ENCODE peak calls at places on chromosomes 6 and 20, in five cellular contexts. One of them, this sample, is unnamed.

GRCh38 chr6:5025911-5026819 is 22.3 kb upstream of the RPP40 start:
- DNase-seq in spleen: peak; percentile 80
- DNase-seq in bronchial epithelial cell: peak; percentile 14
- DNase-seq in cardiac muscle cell: peak; percentile 68
- DNase-seq in colonic mucosa: peak; percentile 55
- DNase-seq in this sample: peak; percentile 91

GRCh38 chr6:52416629-52417151 is 3.5 kb upstream of the EFHC1 start:
- DNase-seq in spleen: no peak
- DNase-seq in bronchial epithelial cell: peak; percentile 80
- DNase-seq in cardiac muscle cell: peak; percentile 70
- DNase-seq in colonic mucosa: peak; percentile 69
- DNase-seq in this sample: no peak

GRCh38 chr6:37242042-37242428 is 15.5 kb upstream of the TBC1D22B start:
- DNase-seq in spleen: no peak
- DNase-seq in bronchial epithelial cell: no peak
- DNase-seq in cardiac muscle cell: no peak
- DNase-seq in colonic mucosa: no peak
- DNase-seq in this sample: no peak

GRCh38 chr20:61951695-61952533 is 113.8 kb downstream of the TAF4 start:
- DNase-seq in spleen: peak; percentile 46
- DNase-seq in bronchial epithelial cell: no peak
- DNase-seq in cardiac muscle cell: peak; percentile 12
- DNase-seq in colonic mucosa: no peak
- DNase-seq in this sample: no peak

GRCh38 chr6:56002336-56002735 is 126.9 kb upstream of the BMP5 start:
- DNase-seq in spleen: no peak
- DNase-seq in bronchial epithelial cell: no peak
- DNase-seq in cardiac muscle cell: no peak
- DNase-seq in colonic mucosa: no peak
- DNase-seq in this sample: no peak

GRCh38 chr20:49603209-49603627 is 35.3 kb upstream of the PTGIS start:
- DNase-seq in spleen: no peak
- DNase-seq in bronchial epithelial cell: no peak
- DNase-seq in cardiac muscle cell: peak; percentile 83
- DNase-seq in colonic mucosa: no peak
- DNase-seq in this sample: no peak

GRCh38 chr6:87789198-87789899 is 87.3 kb upstream of the AKIRIN2 start:
- DNase-seq in spleen: no peak
- DNase-seq in bronchial epithelial cell: peak; percentile 96
- DNase-seq in cardiac muscle cell: peak; percentile 77
- DNase-seq in colonic mucosa: no peak
- DNase-seq in this sample: no peak

GRCh38 chr6:93036835-93037234 is 382.5 kb downstream of the EPHA7 start:
- DNase-seq in spleen: no peak
- DNase-seq in bronchial epithelial cell: peak; percentile 29
- DNase-seq in cardiac muscle cell: peak; percentile 66
- DNase-seq in colonic mucosa: no peak
- DNase-seq in this sample: no peak

GRCh38 chr6:156700440-156701057 is 76.6 kb upstream of the ARID1B start:
- DNase-seq in spleen: no peak
- DNase-seq in bronchial epithelial cell: no peak
- DNase-seq in cardiac muscle cell: no peak
- DNase-seq in colonic mucosa: no peak
- DNase-seq in this sample: no peak

GRCh38 chr6:35648203-35648602 is 40.5 kb downstream of the FKBP5 start:
- DNase-seq in spleen: no peak
- DNase-seq in bronchial epithelial cell: no peak
- DNase-seq in cardiac muscle cell: no peak
- DNase-seq in colonic mucosa: no peak
- DNase-seq in this sample: no peak

GRCh38 chr6:155412335-155412734 is 43.3 kb downstream of the NOX3 start:
- DNase-seq in spleen: no peak
- DNase-seq in bronchial epithelial cell: no peak
- DNase-seq in cardiac muscle cell: peak; percentile 24
- DNase-seq in colonic mucosa: no peak
- DNase-seq in this sample: no peak

GRCh38 chr6:62623851-62624532 is 338.0 kb upstream of the KHDRBS2 start:
- DNase-seq in spleen: no peak
- DNase-seq in bronchial epithelial cell: peak; percentile 17
- DNase-seq in cardiac muscle cell: no peak
- DNase-seq in colonic mucosa: no peak
- DNase-seq in this sample: no peak

GRCh38 chr6:24910850-24911712 is 24.7 kb downstream of the RIPOR2 start:
- DNase-seq in spleen: peak; percentile 91
- DNase-seq in bronchial epithelial cell: peak; percentile 3
- DNase-seq in cardiac muscle cell: peak; percentile 62
- DNase-seq in colonic mucosa: no peak
- DNase-seq in this sample: peak; percentile 90

GRCh38 chr20:46348231-46348803 is 40.0 kb upstream of the CDH22 start:
- DNase-seq in spleen: no peak
- DNase-seq in bronchial epithelial cell: no peak
- DNase-seq in cardiac muscle cell: peak; percentile 67
- DNase-seq in colonic mucosa: no peak
- DNase-seq in this sample: no peak

GRCh38 chr20:13336308-13337089 is 115.4 kb downstream of the ISM1 start:
- DNase-seq in spleen: no peak
- DNase-seq in bronchial epithelial cell: peak; percentile 88
- DNase-seq in cardiac muscle cell: no peak
- DNase-seq in colonic mucosa: no peak
- DNase-seq in this sample: no peak

GRCh38 chr6:53411451-53411850 is 62.7 kb upstream of the ELOVL5 start:
- DNase-seq in spleen: no peak
- DNase-seq in bronchial epithelial cell: peak; percentile 35
- DNase-seq in cardiac muscle cell: peak; percentile 66
- DNase-seq in colonic mucosa: no peak
- DNase-seq in this sample: no peak

GRCh38 chr6:147201885-147202515 is 2.2 kb upstream of the STXBP5 start:
- DNase-seq in spleen: no peak
- DNase-seq in bronchial epithelial cell: peak; percentile 47
- DNase-seq in cardiac muscle cell: peak; percentile 53
- DNase-seq in colonic mucosa: peak; percentile 45
- DNase-seq in this sample: no peak

GRCh38 chr6:73798592-73798991 is 102.6 kb downstream of the CD109 start:
- DNase-seq in spleen: no peak
- DNase-seq in bronchial epithelial cell: peak; percentile 90
- DNase-seq in cardiac muscle cell: peak; percentile 87
- DNase-seq in colonic mucosa: peak; percentile 19
- DNase-seq in this sample: no peak

GRCh38 chr6:32198345-32198696 is 5.9 kb upstream of the GPSM3 start:
- DNase-seq in spleen: no peak
- DNase-seq in bronchial epithelial cell: no peak
- DNase-seq in cardiac muscle cell: no peak
- DNase-seq in colonic mucosa: no peak
- DNase-seq in this sample: no peak

GRCh38 chr6:87483929-87484328 is 11.2 kb downstream of the SLC35A1 start:
- DNase-seq in spleen: no peak
- DNase-seq in bronchial epithelial cell: peak; percentile 35
- DNase-seq in cardiac muscle cell: peak; percentile 51
- DNase-seq in colonic mucosa: no peak
- DNase-seq in this sample: no peak

GRCh38 chr6:41155132-41155805 is 1.1 kb upstream of the TREML1 start:
- DNase-seq in spleen: no peak
- DNase-seq in bronchial epithelial cell: no peak
- DNase-seq in cardiac muscle cell: no peak
- DNase-seq in colonic mucosa: no peak
- DNase-seq in this sample: peak; percentile 66

GRCh38 chr6:83252717-83253116 is 59.6 kb downstream of the RWDD2A start:
- DNase-seq in spleen: no peak
- DNase-seq in bronchial epithelial cell: peak; percentile 43
- DNase-seq in cardiac muscle cell: peak; percentile 55
- DNase-seq in colonic mucosa: no peak
- DNase-seq in this sample: no peak

GRCh38 chr6:141173529-141173928 is 959.2 kb upstream of the GJE1 start:
- DNase-seq in spleen: no peak
- DNase-seq in bronchial epithelial cell: no peak
- DNase-seq in cardiac muscle cell: no peak
- DNase-seq in colonic mucosa: no peak
- DNase-seq in this sample: no peak

GRCh38 chr6:105603779-105604592 is 201.1 kb upstream of the PREP start:
- DNase-seq in spleen: no peak
- DNase-seq in bronchial epithelial cell: no peak
- DNase-seq in cardiac muscle cell: no peak
- DNase-seq in colonic mucosa: peak; percentile 35
- DNase-seq in this sample: no peak

GRCh38 chr6:27811383-27811782 is 100.8 kb downstream of the OR2B2 start:
- DNase-seq in spleen: no peak
- DNase-seq in bronchial epithelial cell: no peak
- DNase-seq in cardiac muscle cell: no peak
- DNase-seq in colonic mucosa: no peak
- DNase-seq in this sample: no peak
- H3K4me3 ChIP-seq in spleen: peak overlapping the region; percentile 82
- H3K4me3 ChIP-seq in bronchial epithelial cell: peak overlapping the region; percentile 45
- H3K4me3 ChIP-seq in cardiac muscle cell: peak overlapping the region; percentile 82
- H3K4me3 ChIP-seq in colonic mucosa: no peak overlapping the region
- H3K4me3 ChIP-seq in this sample: no peak overlapping the region

GRCh38 chr6:54697423-54697822 is 149.1 kb upstream of the FAM83B start:
- DNase-seq in spleen: no peak
- DNase-seq in bronchial epithelial cell: peak; percentile 53
- DNase-seq in cardiac muscle cell: peak; percentile 23
- DNase-seq in colonic mucosa: no peak
- DNase-seq in this sample: no peak
- TF ChIP-seq CTCF in spleen: no peak
- TF ChIP-seq CTCF in bronchial epithelial cell: peak; percentile 34
- TF ChIP-seq CTCF in cardiac muscle cell: peak; percentile 16
- TF ChIP-seq CTCF in colonic mucosa: no peak
- TF ChIP-seq CTCF in this sample: no peak

GRCh38 chr6:70415247-70415646 is 1.9 kb downstream of the FAM135A start:
- DNase-seq in spleen: no peak
- DNase-seq in bronchial epithelial cell: peak; percentile 1
- DNase-seq in cardiac muscle cell: no peak
- DNase-seq in colonic mucosa: no peak
- DNase-seq in this sample: no peak
- H3K4me3 ChIP-seq in spleen: no peak overlapping the region
- H3K4me3 ChIP-seq in bronchial epithelial cell: peak overlapping the region; percentile 93
- H3K4me3 ChIP-seq in cardiac muscle cell: no peak overlapping the region
- H3K4me3 ChIP-seq in colonic mucosa: peak overlapping the region; percentile 87
- H3K4me3 ChIP-seq in this sample: no peak overlapping the region

DNA sequence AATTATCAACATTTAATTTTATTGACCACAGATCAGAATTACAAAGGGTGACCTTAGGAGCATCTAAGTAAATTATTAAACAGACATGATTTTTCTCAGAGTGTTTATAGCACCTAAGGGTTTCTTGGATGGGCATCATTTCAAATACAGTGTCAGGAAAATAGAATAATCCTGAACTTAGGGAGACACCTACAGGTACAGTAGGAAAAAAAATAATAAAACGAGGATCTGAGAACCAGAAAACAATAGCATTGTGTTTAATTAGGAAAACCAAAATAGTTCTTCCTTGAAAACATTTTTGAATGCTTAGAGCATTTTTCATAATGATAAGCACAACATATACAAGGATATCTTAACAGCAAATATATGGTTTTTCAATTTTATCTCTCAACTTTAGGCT is 39.2 kb downstream of the MMUT start:
- DNase-seq in spleen: no peak
- DNase-seq in bronchial epithelial cell: peak; percentile 37
- DNase-seq in cardiac muscle cell: peak; percentile 53
- DNase-seq in colonic mucosa: no peak
- DNase-seq in this sample: no peak
- TF ChIP-seq CTCF in spleen: no peak
- TF ChIP-seq CTCF in bronchial epithelial cell: peak; percentile 12
- TF ChIP-seq CTCF in cardiac muscle cell: peak; percentile 19
- TF ChIP-seq CTCF in colonic mucosa: no peak
- TF ChIP-seq CTCF in this sample: no peak

GRCh38 chr6:109092074-109092473 is 2.6 kb downstream of the SESN1 start:
- DNase-seq in spleen: no peak
- DNase-seq in bronchial epithelial cell: no peak
- DNase-seq in cardiac muscle cell: no peak
- DNase-seq in colonic mucosa: no peak
- DNase-seq in this sample: no peak
- H3K4me3 ChIP-seq in spleen: peak overlapping the region; percentile 84
- H3K4me3 ChIP-seq in bronchial epithelial cell: no peak overlapping the region
- H3K4me3 ChIP-seq in cardiac muscle cell: peak overlapping the region; percentile 67
- H3K4me3 ChIP-seq in colonic mucosa: peak overlapping the region; percentile 65
- H3K4me3 ChIP-seq in this sample: peak overlapping the region; percentile 86

DNA sequence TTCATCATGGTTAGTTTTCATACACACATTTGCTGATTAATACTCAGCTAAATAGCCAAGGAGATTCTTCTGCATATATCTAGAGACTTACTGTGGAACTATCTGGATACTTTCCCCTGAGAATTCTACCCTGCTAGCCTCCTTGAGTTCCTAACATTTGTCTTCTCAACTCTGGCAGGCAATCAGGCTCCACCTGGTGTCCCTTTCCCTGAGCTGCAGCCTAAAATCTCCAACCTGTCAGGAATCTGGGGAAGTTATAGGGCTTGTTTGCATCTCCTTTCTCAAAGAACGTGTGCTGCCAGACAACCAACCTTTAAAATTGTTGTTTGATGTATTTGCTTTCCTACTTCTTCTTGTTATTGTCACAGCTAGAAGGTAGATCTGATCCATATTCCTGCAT is 73.4 kb downstream of the FUT9 start:
- DNase-seq in spleen: no peak
- DNase-seq in bronchial epithelial cell: peak; percentile 13
- DNase-seq in cardiac muscle cell: no peak
- DNase-seq in colonic mucosa: no peak
- DNase-seq in this sample: no peak
- TF ChIP-seq CTCF in spleen: no peak
- TF ChIP-seq CTCF in bronchial epithelial cell: peak; percentile 52
- TF ChIP-seq CTCF in cardiac muscle cell: no peak
- TF ChIP-seq CTCF in colonic mucosa: no peak
- TF ChIP-seq CTCF in this sample: no peak

GRCh38 chr6:66900081-66900770 is 1193.2 kb upstream of the EYS start:
- DNase-seq in spleen: no peak
- DNase-seq in bronchial epithelial cell: no peak
- DNase-seq in cardiac muscle cell: no peak
- DNase-seq in colonic mucosa: no peak
- DNase-seq in this sample: no peak

GRCh38 chr6:66902457-66902856 is 1195.4 kb upstream of the EYS start:
- DNase-seq in spleen: no peak
- DNase-seq in bronchial epithelial cell: no peak
- DNase-seq in cardiac muscle cell: no peak
- DNase-seq in colonic mucosa: no peak
- DNase-seq in this sample: no peak

GRCh38 chr6:66896415-66896814 is 1189.4 kb upstream of the EYS start:
- DNase-seq in spleen: no peak
- DNase-seq in bronchial epithelial cell: peak; percentile 76
- DNase-seq in cardiac muscle cell: no peak
- DNase-seq in colonic mucosa: no peak
- DNase-seq in this sample: no peak

GRCh38 chr6:66897576-66897975 is 1190.5 kb upstream of the EYS start:
- DNase-seq in spleen: no peak
- DNase-seq in bronchial epithelial cell: peak; percentile 77
- DNase-seq in cardiac muscle cell: peak; percentile 23
- DNase-seq in colonic mucosa: no peak
- DNase-seq in this sample: no peak
- H3K4me3 ChIP-seq in spleen: no peak overlapping the region
- H3K4me3 ChIP-seq in bronchial epithelial cell: no peak overlapping the region
- H3K4me3 ChIP-seq in cardiac muscle cell: no peak overlapping the region
- H3K4me3 ChIP-seq in colonic mucosa: no peak overlapping the region
- H3K4me3 ChIP-seq in this sample: no peak overlapping the region

GRCh38 chr20:32580194-32580593 is 4.9 kb downstream of the NOL4L start:
- DNase-seq in spleen: no peak
- DNase-seq in bronchial epithelial cell: no peak
- DNase-seq in cardiac muscle cell: no peak
- DNase-seq in colonic mucosa: no peak
- DNase-seq in this sample: no peak
- TF ChIP-seq CTCF in spleen: no peak
- TF ChIP-seq CTCF in bronchial epithelial cell: no peak
- TF ChIP-seq CTCF in cardiac muscle cell: no peak
- TF ChIP-seq CTCF in colonic mucosa: no peak
- TF ChIP-seq CTCF in this sample: no peak

This sample was measured in esophagus muscularis mucosa.